ENCODE peak calls at places on chromosome 4, in four cellular contexts. O is astrocyte of the spinal cord; M is GM23338; B is stimulated activated CD4-positive, alpha-beta T cell treated with anti-CD3 and anti-CD28 coated beads, Interleukin-12 subunit alpha, Interleukin-12 subunit beta, amount 100 ng/mL, for 24 hours. S is an unnamed sample.
A peak's percentile ranks its signal among the peaks of the same experiment; 100 is the strongest.

GRCh38 chr4:84573738-84574720 is 8.9 kb upstream of the CDS1 start:
- DNase-seq in M (no peak), B (no peak), O (peak; percentile 18), S (peak; percentile 53)

GRCh38 chr4:84224522-84224921 is 274.6 kb downstream of the NKX6-1 start:
- DNase-seq in M (peak; percentile 52), O (no peak), B (no peak), S (no peak)

GRCh38 chr4:103067841-103068547 is 8.6 kb downstream of the SLC9B2 start:
- DNase-seq in O (no peak), B (no peak), M (no peak), S (peak; percentile 46)

GRCh38 chr4:142474398-142475087 is 371.6 kb downstream of the INPP4B start:
- DNase-seq in B (no peak), M (no peak), O (no peak), S (peak; percentile 46)

GRCh38 chr4:111323916-111324315 is 701.0 kb upstream of the PITX2 start:
- DNase-seq in B (no peak), M (no peak), O (no peak), S (no peak)

GRCh38 chr4:84378277-84378838 is 120.7 kb downstream of the NKX6-1 start:
- DNase-seq in O (no peak), B (no peak), M (peak; percentile 39), S (no peak)

GRCh38 chr4:112190684-112191083 is 40.9 kb upstream of the AP1AR start:
- DNase-seq in M (no peak), B (no peak), O (no peak), S (no peak)

GRCh38 chr4:22532896-22533295 is 17.0 kb upstream of the ADGRA3 start:
- DNase-seq in O (no peak), B (no peak), M (no peak), S (no peak)

GRCh38 chr4:88661724-88662123 is 35.9 kb downstream of the NAP1L5 start:
- DNase-seq in O (peak; percentile 86), M (no peak), B (no peak), S (peak; percentile 73)

GRCh38 chr4:45119376-45119775 is 393.0 kb upstream of the GNPDA2 start:
- DNase-seq in B (no peak), M (no peak), O (no peak), S (no peak)

GRCh38 chr4:177005801-177006230 is 213.1 kb upstream of the VEGFC start:
- DNase-seq in B (no peak), M (no peak), O (peak; percentile 84), S (peak; percentile 97)

GRCh38 chr4:145951931-145952330 is 13.3 kb upstream of the ZNF827 start:
- DNase-seq in M (no peak), O (no peak), B (no peak), S (no peak)

GRCh38 chr4:6875431-6875831 is 34.2 kb upstream of the TBC1D14 start:
- DNase-seq in O (no peak), M (no peak), B (no peak), S (no peak)

GRCh38 chr4:139728840-139729239 is 63.2 kb downstream of the MGST2 start:
- DNase-seq in M (no peak), O (no peak), B (no peak), S (no peak)

GRCh38 chr4:175369087-175369486 is 443.0 kb downstream of the GPM6A start:
- DNase-seq in B (no peak), O (peak; percentile 72), M (no peak), S (peak; percentile 12)

GRCh38 chr4:61427818-61428495 is 227.8 kb downstream of the ADGRL3 start:
- DNase-seq in M (no peak), O (peak; percentile 29), B (no peak), S (peak; percentile 28)

S was measured in A172.